ENCODE peak calls at places on chromosomes 3 and 15, in four cellular contexts. D is fibroblast of lung, L is neural progenitor cell, Q is A549. K is an unnamed sample.

GRCh38 chr3:73502609-73503560 is 121.9 kb downstream of the PDZRN3 start:
- DNase-seq in L (peak), Q (peak), D (peak), K (peak)

GRCh38 chr15:79233236-79233635 is 49.3 kb upstream of the ANKRD34C start:
- DNase-seq in L (no peak), Q (no peak), D (no peak), K (no peak)

GRCh38 chr3:110697961-110698360 is 373.7 kb upstream of the NECTIN3 start:
- DNase-seq in Q (no peak), L (no peak), D (no peak), K (no peak)

GRCh38 chr3:83523470-83524073 is 1435.2 kb upstream of the CADM2 start:
- DNase-seq in L (peak), D (peak), Q (peak), K (no peak)

GRCh38 chr3:155391104-155391503 is 97.6 kb upstream of the STRIT1 start:
- DNase-seq in L (no peak), D (peak), Q (no peak), K (no peak)

GRCh38 chr3:45915518-45916231 is 27.6 kb upstream of the CXCR6 start:
- DNase-seq in D (peak), L (peak), Q (peak), K (peak)

GRCh38 chr3:192727032-192727847 is at the start of gene FGF12:
- DNase-seq in Q (peak), D (peak), L (peak), K (peak)

GRCh38 chr3:73056365-73057150 is 4.9 kb upstream of the EBLN2 start:
- DNase-seq in D (no peak), Q (peak), L (peak), K (no peak)

GRCh38 chr3:61569856-61570255 is 8.5 kb downstream of the PTPRG start:
- DNase-seq in D (no peak), Q (no peak), L (no peak), K (no peak)

GRCh38 chr3:58306662-58307286 is 454 bp downstream of the HTD2 start:
- DNase-seq in L (peak), Q (peak), D (peak), K (no peak)

GRCh38 chr3:58305882-58306661 is at the start of the genes HTD2 and RPP14:
- DNase-seq in L (peak), D (peak), Q (peak), K (peak)

DNA sequence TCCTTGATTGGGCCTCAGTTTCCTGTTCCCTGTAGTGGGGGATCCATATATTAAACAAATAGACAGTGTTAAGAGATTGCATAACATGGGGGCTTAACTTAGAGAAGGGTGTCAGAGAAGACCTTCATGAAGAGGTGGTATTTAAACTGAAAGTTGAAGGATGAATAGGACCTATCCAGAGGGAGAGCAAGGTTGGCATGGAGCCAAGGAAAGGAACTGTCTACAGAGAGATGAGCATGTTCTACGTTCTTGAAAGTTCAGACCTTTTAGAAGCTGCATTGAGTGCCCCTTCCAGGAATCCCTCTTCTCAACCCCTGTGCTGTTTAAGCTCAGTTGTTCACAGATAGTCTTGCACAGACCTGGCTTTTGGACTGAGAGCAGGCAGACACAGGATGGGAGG is 2.4 kb downstream of the HTD2 start:
- DNase-seq in Q (no peak), L (no peak), D (no peak), K (no peak)
- H3K4me2 ChIP-seq in Q (peak), L (no peak), D (peak), K (no peak)

DNA sequence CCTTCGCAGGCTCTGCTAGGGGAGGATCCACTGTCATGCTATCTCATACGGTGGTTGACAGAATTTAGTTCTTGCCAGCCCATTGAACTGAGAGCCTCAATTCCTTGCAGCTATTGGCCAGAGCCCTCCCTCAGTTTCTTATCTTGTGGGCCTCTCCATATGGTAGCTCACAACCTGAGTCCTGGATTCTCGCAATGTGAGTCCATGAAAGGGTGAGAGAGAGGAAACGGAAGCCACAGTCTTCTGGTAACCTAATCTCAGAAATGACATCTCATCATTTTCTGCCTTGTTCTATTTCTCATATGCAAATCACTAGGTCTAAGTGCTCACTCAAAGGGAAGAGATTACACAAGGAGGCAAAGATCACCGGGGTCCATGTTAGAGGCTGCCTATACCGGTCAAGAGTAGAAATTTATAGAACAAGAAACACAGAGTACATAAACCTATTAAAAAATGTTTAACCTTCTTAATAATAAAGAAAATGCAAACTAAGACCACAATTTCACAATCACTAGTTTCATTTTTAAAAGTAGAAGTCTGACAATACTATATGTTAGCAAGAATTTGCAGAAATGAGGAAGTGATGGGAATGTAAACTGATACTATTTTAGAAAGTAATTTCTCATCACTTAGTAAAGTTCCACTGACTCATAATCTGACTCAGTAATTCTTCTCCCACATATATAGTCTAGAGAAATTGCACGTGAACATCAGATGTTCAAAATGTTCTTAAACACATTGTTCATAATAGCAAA is 378.4 kb upstream of the AGTR1 start:
- DNase-seq in D (peak), Q (no peak), L (no peak), K (peak)
- H3K4me2 ChIP-seq in D (peak), Q (no peak), L (no peak), K (peak)

GRCh38 chr15:89400121-89400996 is 65.7 kb upstream of the POLG start:
- DNase-seq in Q (peak), D (no peak), L (peak), K (peak)

GRCh38 chr15:89397653-89398023 is 63.0 kb upstream of the POLG start:
- DNase-seq in D (no peak), L (no peak), Q (no peak), K (no peak)

GRCh38 chr15:89399390-89400120 is 64.9 kb upstream of the POLG start:
- DNase-seq in L (peak), D (peak), Q (peak), K (peak)

GRCh38 chr15:89396723-89397652 is 62.4 kb upstream of the POLG start:
- DNase-seq in D (no peak), L (peak), Q (no peak), K (no peak)

DNA sequence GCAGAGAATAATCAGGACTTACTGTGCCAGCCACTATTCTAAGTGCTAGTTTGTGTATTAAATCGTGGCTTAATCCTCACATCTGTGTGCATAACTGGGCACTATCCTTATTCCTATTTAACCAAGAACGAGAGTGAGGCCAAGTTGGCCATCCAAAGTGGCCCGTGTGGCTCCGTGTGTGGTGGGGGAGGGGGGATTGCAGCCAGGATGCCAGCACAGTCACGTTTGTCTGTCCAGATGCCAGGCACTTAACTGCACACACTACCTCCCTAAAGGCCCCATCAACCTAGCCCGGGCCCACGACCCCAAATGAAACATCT is 64.4 kb upstream of the POLG start:
- DNase-seq in Q (no peak), L (no peak), D (no peak), K (peak)
- H3K4me2 ChIP-seq in Q (peak), L (no peak), D (no peak), K (no peak)

DNA sequence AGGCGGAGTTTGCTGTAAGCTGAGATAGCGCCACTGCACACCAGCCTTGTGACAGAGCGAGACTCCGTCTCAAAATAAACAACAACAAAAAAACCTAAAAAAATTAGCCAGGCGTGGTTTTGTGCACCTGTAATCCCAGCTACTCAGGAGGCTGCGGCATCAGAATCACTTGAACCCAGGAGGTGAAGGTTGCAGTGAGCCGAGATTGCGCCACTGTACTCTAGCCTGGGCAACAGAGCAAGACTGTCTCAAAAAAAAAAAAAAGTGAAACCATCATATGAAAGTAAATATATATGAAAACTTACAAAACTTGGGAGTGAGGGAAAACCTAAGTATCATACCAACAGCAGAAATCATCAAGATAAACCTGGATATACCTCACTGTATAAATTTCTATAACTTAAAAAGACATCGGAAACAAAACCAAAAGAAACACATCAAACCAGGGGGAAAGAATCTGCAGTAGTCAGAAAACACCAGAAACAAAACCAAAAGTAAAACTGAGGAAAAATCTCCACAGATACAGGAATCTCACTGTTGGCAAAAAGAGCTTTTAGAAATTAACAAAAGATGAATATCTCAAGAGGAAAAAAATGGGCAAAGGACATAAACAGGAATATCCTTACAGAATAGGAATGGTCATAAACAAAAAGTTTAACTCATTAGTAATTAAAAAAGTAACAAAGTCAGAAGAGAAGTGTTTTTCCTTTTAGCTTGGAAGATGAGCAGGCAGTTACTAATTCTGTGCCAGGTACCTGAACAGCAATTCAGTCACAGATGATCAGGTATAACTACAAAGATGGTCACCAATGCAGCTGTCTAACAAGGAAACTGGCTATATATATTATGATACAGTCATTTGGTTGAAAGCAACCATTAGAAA is 41.3 kb downstream of the ETV5 start:
- DNase-seq in D (no peak), L (no peak), Q (no peak), K (no peak)
- H3K4me2 ChIP-seq in D (no peak), L (no peak), Q (no peak), K (no peak)

DNA sequence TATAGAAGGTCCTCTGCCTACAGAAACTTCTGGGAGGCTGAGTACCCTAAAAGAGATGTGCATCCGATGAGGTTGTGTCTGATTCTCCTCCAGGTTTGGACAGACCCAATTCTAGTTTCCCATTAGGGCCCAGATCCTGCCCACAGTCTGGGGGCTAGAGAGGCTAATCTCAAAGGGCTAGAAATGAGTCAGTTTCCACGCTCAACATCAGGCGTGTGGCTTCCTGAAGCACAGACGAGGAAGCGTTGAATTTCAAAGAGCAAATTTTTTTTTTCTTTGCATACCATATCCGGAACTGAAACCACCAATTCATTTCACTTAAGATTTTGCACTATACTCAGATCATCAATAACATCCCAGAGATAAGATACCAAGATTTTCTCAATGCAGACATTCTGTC is 173.8 kb upstream of the BCL6 start:
- DNase-seq in Q (no peak), L (no peak), D (peak), K (no peak)
- H3K4me2 ChIP-seq in Q (no peak), L (no peak), D (no peak), K (no peak)

GRCh38 chr15:90418627-90419026 is 30.6 kb downstream of the IQGAP1 start:
- DNase-seq in L (no peak), D (no peak), Q (no peak), K (no peak)

GRCh38 chr15:90412356-90413194 is 24.5 kb downstream of the IQGAP1 start:
- DNase-seq in Q (no peak), L (no peak), D (peak), K (no peak)

GRCh38 chr15:90413411-90414379 is 25.7 kb downstream of the IQGAP1 start:
- DNase-seq in Q (no peak), D (peak), L (no peak), K (no peak)

GRCh38 chr15:90411176-90411575 is 23.1 kb downstream of the IQGAP1 start:
- DNase-seq in L (no peak), D (no peak), Q (no peak), K (no peak)

DNA sequence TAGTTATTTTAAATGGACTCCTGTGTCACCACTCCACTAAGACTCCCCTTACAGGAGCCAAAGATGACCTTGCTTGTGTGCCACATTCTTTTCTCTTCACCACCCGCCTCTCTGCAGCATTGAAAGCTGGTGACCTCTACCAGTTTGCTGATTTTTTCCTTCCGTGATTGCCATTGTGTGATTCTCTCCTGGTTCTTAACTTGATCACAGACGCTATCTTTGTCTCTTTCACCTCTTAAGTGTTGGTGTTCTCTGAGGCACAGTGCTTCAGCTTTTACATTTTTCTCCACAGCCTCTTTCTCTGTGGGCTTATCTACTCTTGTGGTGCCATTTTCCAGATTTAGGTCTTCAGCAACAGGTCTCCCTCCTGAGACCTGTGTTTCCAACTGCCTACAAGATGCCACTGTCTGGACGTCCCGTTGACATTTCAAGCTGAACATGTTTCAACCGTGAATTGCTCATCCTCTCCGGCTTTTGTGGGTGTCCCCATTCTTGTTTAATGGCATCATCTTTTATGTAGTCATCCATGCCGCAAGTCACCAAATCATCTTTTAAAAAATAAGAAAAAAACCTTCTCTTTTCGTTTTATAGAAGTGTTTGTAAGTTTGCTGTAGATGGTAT is 26.5 kb downstream of the IQGAP1 start:
- DNase-seq in L (no peak), Q (no peak), D (peak), K (no peak)
- H3K4me2 ChIP-seq in L (no peak), Q (peak), D (peak), K (peak)

GRCh38 chr15:75648156-75649000 is 666 bp downstream of the SNX33 start:
- DNase-seq in Q (no peak), D (peak), L (peak), K (peak)

GRCh38 chr15:75649848-75650247 is 2.1 kb downstream of the SNX33 start:
- DNase-seq in Q (no peak), D (no peak), L (no peak), K (no peak)

GRCh38 chr15:75650908-75651809 is 3.4 kb downstream of the SNX33 start:
- DNase-seq in L (no peak), Q (no peak), D (peak), K (peak)

GRCh38 chr15:75647370-75648155 is at the start of gene SNX33:
- DNase-seq in D (peak), L (peak), Q (peak), K (peak)

GRCh38 chr15:75649045-75649761 is 1.5 kb downstream of the SNX33 start:
- DNase-seq in D (no peak), L (no peak), Q (no peak), K (peak)
- H3K4me2 ChIP-seq in D (peak), L (peak), Q (peak), K (peak)

DNA sequence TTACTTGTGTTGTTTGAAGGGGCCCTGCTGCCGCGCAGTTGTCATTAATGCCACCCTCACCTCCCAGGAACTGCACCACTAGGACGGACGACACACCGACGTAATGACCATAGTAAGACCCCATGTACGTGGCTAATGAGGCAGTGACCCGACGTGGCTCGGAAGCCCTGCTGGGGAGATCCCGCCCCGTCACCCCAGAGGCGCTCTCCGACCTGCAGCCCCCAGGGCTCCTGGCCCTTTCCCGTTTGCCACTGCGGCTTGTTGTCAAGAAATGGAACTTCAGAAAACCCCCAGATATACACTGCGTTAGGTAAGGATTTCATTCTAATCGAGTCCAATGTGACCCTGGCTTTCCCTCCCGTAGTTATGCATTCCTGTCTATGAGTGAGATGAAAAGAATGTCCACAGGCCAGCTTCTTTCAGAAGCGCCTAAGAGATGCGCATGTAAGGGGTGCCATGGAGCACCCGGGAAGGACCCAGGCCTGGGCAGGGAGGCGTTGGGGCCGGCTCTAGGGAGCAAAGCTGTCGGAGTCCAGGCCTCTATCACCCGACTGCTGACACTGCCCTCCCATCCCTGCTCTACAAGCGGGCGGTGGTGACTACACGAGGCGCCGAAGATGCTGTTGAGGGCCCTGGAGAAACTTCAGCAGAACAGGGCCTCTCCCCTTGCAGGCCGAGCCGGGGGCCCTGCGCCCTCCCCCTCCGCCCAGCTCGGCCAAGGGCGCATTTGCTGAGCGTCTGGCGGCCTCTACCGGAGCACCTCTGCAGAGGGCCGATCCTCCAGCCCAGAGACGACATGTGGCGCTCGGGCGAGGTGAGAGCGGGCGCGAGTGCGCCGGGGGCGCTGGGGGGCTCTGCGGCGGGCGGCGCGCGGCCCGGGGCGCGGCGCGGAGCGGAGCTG is at the start of gene GABRA5:
- DNase-seq in D (peak), L (peak), Q (peak), K (peak)
- H3K4me2 ChIP-seq in D (no peak), L (peak), Q (peak), K (no peak)

GRCh38 chr3:58198804-58199203 is 12.0 kb downstream of the DNASE1L3 start:
- DNase-seq in Q (no peak), D (no peak), L (no peak), K (peak)
- H3K4me2 ChIP-seq in Q (no peak), D (no peak), L (no peak), K (no peak)

K was measured in osteoblast.